ENCODE peak calls at places on chromosomes 16 and 17, in eight cellular contexts. W, E, G, Z, Y, U, T and Q are unnamed samples. For H3K9me3, the result is how much of the 10 kb centered on the place peaks cover.

GRCh38 chr17:81519284-81520020 is 6.9 kb upstream of the ACTG1 start:
- DNase-seq in E (no peak), Y (no peak), Z (no peak), T (peak), G (peak), W (peak), U (no peak), Q (peak)

GRCh38 chr17:79979201-79979840 is 56.4 kb downstream of the TBC1D16 start:
- DNase-seq in W (no peak), U (no peak), E (no peak), T (no peak), G (no peak), Z (no peak), Y (no peak), Q (no peak)

GRCh38 chr17:18038149-18038850 is 668 bp downstream of the ATPAF2 start:
- DNase-seq in G (no peak), W (no peak), T (no peak), Z (no peak), U (no peak), Y (no peak), E (no peak), Q (no peak)

GRCh38 chr16:55408656-55409055 is 70.3 kb upstream of the MMP2 start:
- DNase-seq in G (no peak), T (no peak), Z (no peak), E (no peak), Y (peak), U (no peak), W (no peak), Q (no peak)

GRCh38 chr16:81564368-81565060 is 119.9 kb downstream of the CMIP start:
- DNase-seq in G (no peak), W (no peak), E (peak), Y (no peak), Z (no peak), T (no peak), U (no peak), Q (no peak)

GRCh38 chr16:9645911-9646310 is 536.3 kb downstream of the GRIN2A start:
- DNase-seq in T (no peak), G (no peak), E (no peak), Z (no peak), W (no peak), Y (no peak), U (no peak), Q (no peak)

GRCh38 chr16:5622234-5622884 is 524.8 kb upstream of the EEF2KMT start:
- DNase-seq in E (no peak), U (no peak), Z (no peak), G (no peak), Y (no peak), W (no peak), T (no peak), Q (no peak)

GRCh38 chr16:1331712-1332617 is 1.5 kb upstream of the BAIAP3 start:
- DNase-seq in U (peak), E (peak), W (no peak), G (peak), Y (no peak), T (no peak), Z (peak), Q (peak)

GRCh38 chr17:17401271-17401781 is 75.5 kb upstream of the MED9 start:
- DNase-seq in E (peak), G (no peak), W (no peak), Y (no peak), T (no peak), U (no peak), Z (no peak), Q (no peak)

DNA sequence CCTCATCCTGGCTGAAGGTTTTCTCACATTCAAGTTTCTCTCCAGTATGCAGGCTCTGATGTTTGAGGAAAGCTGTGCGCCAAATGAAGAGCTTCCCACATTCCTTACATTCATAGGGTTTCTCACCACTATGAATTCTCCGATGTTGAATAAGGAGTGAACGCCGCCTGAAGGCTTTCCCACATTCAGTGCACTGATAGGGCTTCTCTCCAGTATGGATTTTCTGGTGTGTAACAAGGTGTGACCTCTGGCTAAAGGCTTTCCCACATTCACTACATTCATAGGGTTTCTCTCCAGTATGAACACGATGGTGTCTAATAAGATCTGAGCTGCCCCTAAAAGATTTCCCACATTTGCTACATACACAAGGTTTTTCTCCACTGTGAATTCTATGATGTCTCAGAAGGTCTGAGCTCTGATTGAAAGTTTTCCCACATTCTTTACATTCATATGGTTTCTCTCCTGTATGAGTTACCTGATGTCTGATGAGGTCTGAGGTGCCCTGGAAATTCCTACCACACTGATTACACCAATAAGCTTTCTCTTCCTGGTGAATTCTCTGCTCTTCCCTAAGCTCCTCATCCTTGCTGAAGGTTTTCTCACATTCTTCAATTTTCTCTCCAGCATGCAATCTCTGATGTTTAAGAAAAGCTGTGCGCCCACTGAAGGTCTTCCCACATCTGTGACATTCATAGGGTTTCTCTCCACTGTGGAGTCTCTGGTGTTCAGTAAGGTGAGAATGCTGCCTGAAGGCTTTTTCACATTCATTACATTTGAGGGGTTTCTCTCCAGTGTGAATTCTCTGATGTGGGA is 8.9 kb downstream of the ZNF594 start:
- DNase-seq in Z (no peak), E (no peak), Y (no peak), T (no peak), W (no peak), G (no peak), U (no peak), Q (no peak)
- H3K9me3 ChIP-seq in Z (under half), E (under half), Y (half or more), T (half or more), W (under half), G (half or more), U (half or more), Q (under half)

DNA sequence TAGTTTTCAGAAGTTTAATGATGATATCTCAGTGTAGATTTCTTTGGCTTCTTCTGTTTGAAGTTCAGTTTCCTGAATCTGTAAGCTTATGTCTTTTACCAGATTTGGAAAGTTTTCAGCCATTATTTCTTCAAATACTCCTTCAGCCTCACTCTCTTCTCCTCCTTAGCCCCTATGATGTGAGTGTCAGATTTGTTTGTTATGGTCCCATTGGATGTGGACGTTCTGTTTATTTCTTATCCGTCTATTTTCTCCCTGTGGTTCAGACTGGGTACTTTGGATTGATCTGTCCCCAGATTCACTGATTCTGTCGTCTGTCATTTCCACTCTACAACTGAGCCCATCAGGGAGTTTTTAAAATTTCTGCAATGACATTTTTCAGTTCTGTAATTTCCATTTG is 110.9 kb downstream of the SEC14L1 start:
- DNase-seq in Z (no peak), G (no peak), T (no peak), Y (no peak), W (no peak), E (no peak), U (no peak), Q (no peak)
- H3K9me3 ChIP-seq in Z (under half), G (under half), T (under half), Y (under half), W (under half), E (under half), U (under half), Q (under half)

DNA sequence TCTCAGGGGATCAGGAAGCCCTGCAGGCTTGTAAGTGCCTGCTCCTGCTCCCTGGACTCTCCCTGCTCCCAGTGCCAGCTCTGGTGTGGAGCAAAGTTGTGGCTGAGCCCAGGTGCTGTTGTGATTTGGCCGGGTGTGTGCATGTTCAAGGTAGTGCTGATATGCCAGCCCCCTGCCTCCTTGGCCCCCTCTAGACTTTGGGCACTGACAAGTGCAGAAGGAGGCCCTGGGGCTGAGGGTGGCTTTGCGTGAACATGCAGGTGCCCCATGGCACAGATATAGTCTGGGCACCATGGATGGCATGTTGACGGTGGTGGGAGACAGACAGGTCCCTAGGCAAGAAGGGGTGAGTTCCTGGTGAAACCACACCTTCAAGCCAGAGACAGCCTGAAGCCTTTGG is 441.6 kb upstream of the CDH8 start:
- DNase-seq in T (no peak), W (no peak), E (no peak), Z (no peak), U (no peak), G (no peak), Y (no peak), Q (no peak)
- H3K9me3 ChIP-seq in T (under half), W (under half), E (under half), Z (under half), U (under half), G (under half), Y (under half), Q (under half)

GRCh38 chr17:5179003-5179402 is 12.7 kb downstream of the ZNF594 start:
- DNase-seq in Z (no peak), G (no peak), T (no peak), W (no peak), Y (no peak), E (no peak), U (no peak), Q (no peak)
- H3K9me3 ChIP-seq in Z (under half), G (half or more), T (half or more), W (under half), Y (half or more), E (under half), U (half or more), Q (under half)

DNA sequence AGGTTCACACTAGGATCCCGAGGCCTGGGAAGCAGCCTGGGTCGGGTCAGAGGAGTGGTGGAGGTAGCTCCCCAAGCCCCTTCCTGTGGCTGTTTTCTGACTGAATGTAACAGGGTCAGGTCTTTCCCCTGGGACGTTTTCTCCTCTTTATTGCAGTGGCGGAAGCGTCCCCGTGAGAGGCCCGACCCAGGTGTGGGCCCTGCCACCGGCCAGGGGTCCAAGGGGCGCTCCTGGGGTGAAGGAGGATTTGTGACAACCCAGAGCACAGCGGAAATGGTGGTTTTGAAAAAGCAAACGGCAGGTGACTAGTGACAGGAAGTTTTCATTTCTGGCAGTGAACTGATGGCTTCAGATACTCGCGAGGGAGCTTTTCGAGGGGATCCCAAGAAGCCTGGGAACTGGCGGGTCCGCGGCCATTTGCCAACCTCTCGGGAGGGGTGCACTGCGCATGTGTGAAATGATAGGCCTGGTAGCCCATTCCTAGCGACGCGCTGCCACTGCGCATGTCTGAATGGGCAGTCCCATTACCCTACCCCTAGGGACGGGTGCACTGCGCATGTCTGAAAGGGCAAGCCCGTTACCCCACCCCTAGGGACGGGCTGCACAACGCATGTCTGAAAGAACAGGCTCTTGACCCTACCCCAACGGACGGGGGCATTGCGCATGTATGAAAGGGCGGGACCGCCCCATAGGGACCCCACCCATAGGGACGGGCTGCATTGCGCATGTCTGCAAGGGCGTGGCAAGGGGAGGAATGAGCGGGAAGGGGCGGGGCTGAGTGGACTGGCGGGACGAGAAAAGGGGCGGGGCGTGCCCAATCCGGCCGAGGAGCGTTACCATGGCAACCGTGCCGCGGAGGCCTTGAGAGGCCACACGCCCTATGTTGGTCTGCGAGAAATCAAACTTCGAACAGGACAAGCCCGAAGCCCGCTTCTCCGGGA is 1747.9 kb downstream of the TP53TG3F start:
- DNase-seq in W (no peak), E (no peak), Y (no peak), Z (peak), G (no peak), T (no peak), U (no peak), Q (no peak)
- H3K9me3 ChIP-seq in W (under half), E (under half), Y (under half), Z (under half), G (under half), T (under half), U (under half), Q (under half)

GRCh38 chr16:59635674-59636073 is 901.6 kb upstream of the GOT2 start:
- DNase-seq in U (no peak), Z (no peak), G (no peak), T (no peak), W (no peak), E (peak), Y (no peak), Q (no peak)
- H3K9me3 ChIP-seq in U (under half), Z (under half), G (under half), T (under half), W (under half), E (under half), Y (under half), Q (under half)

DNA sequence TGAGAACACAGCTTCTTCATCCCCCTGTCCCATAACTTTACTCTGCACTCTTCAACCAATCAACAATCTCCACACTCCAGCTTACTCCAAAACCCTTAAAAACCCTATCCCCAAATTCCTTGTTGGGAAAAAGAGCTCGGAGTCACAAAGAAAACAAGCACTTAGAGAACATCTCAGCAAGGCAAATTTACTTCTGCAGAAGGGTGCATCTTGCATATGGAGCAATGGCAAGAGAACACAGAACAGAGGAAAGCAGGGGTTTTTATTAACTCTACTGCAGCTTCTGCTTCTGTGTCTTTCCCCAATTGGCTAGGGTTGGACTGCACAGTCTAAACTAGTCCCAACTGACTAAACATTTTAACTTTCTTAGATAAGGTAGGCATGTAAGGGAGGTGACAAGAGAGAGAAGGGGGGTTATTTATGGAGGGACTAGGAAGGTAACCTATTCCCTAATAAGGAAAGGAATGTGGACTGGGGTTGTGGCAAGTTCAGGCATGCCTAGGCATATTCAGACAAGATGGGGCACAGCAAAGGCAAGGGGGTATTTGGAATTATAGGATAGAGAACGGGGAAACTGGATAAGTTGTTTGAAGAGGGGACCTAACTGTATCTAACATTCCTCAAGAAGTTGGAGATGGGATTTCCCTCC is 125.5 kb downstream of the CACNG3 start:
- DNase-seq in G (no peak), E (no peak), Z (no peak), Y (no peak), U (no peak), W (no peak), T (no peak), Q (no peak)
- H3K9me3 ChIP-seq in G (half or more), E (under half), Z (under half), Y (under half), U (under half), W (under half), T (under half), Q (under half)

GRCh38 chr16:15983898-15984297 is 34.5 kb downstream of the ABCC1 start:
- DNase-seq in G (no peak), Z (peak), E (peak), T (no peak), Y (no peak), U (no peak), W (no peak), Q (no peak)

GRCh38 chr16:15976929-15977637 is 27.7 kb downstream of the ABCC1 start:
- DNase-seq in G (no peak), Z (no peak), W (no peak), T (no peak), E (peak), U (no peak), Y (no peak), Q (no peak)

GRCh38 chr16:15979801-15980200 is 30.4 kb downstream of the ABCC1 start:
- DNase-seq in E (no peak), U (no peak), T (no peak), G (no peak), Z (no peak), W (no peak), Y (no peak), Q (no peak)

GRCh38 chr16:15981382-15981781 is 32.0 kb downstream of the ABCC1 start:
- DNase-seq in T (no peak), W (no peak), Z (no peak), Y (no peak), U (no peak), G (no peak), E (no peak), Q (no peak)

DNA sequence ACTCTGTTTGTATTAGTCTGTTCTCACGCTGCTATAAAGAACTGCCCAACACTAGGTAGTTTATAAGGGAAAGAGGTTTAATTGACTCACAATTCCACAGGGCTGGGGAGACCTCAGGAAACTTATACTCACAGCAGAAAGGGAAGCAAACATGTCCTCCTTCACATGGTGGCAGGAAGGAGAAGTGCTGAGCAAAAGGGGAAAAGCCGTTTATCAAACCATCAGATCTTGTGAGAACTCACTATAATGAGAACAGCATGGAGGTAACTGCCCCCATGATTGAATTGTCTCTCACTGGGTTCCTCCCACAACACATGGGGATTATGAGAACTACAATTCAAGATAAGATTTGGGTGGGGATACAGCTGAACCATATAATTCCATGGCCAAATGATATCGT is 30.9 kb downstream of the ABCC1 start:
- DNase-seq in W (no peak), Y (no peak), T (no peak), Z (no peak), E (no peak), U (no peak), G (no peak), Q (no peak)
- H3K9me3 ChIP-seq in W (under half), Y (under half), T (under half), Z (under half), E (under half), U (under half), G (under half), Q (under half)